ENCODE peak calls at places on chromosomes 4 and X, in four cellular contexts. D is PC-9; W is lung; I is CD4-positive, alpha-beta memory T cell. P is an unnamed sample.

GRCh38 chr4:73764513-73764912 is 24.1 kb downstream of the CXCL8 start:
- DNase-seq in D (no peak), W (no peak), I (no peak), P (no peak)

GRCh38 chrX:2301901-2302300 is 198.9 kb downstream of the DHRSX start:
- DNase-seq in D (no peak), W (no peak), I (no peak), P (no peak)

GRCh38 chr4:151667025-151667424 is 93.8 kb downstream of the GATB start:
- DNase-seq in D (no peak), W (no peak), I (no peak), P (no peak)

GRCh38 chr4:70746179-70746839 is 24.5 kb downstream of the RUFY3 start:
- DNase-seq in D (no peak), W (peak; percentile 46), I (no peak), P (no peak)

GRCh38 chrX:65196758-65197371 is 220.6 kb upstream of the ZC4H2 start:
- DNase-seq in D (no peak), W (no peak), I (no peak), P (no peak)

GRCh38 chrX:48910926-48911406 is 480 bp downstream of the SLC35A2 start:
- DNase-seq in D (no peak), W (no peak), I (no peak), P (no peak)

GRCh38 chrX:30282527-30282926 is 26.7 kb downstream of the NR0B1 start:
- DNase-seq in D (no peak), W (no peak), I (no peak), P (no peak)

GRCh38 chr4:56181140-56181950 is 205.9 kb downstream of the AASDH start:
- DNase-seq in D (no peak), W (no peak), I (no peak), P (no peak)

GRCh38 chr4:151786158-151786495 is 25.3 kb upstream of the GATB start:
- DNase-seq in D (no peak), W (no peak), I (no peak), P (no peak)

GRCh38 chr4:47824844-47825243 is 13.0 kb downstream of the CORIN start:
- DNase-seq in D (no peak), W (no peak), I (no peak), P (no peak)

GRCh38 chr4:180589575-180589974 is 1653.6 kb upstream of the TENM3 start:
- DNase-seq in D (no peak), W (no peak), I (no peak), P (no peak)

DNA sequence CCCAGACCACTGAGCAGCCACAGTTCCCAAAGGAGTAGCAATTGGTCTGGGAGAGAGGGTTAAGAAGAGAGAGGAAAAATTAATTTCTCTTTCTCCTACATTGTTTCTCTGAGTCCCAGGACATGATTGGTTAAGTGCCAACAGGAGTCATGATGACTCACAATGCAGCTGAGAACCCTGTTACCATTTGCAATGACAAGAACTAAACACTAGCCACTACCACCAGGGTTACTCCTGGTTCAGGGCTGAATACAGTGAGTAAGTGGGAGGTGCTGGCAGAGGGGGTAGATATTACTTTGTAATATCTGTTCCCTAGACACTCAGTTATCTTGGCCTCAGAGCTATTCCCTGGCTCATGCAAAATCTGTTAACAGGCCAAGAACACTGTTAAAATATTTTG is 18.0 kb downstream of the ETDC start:
- DNase-seq in D (no peak), W (no peak), I (no peak), P (no peak)
- H3K9me3 ChIP-seq in D (peaks cover 4% of the 10 kb centered on the region), W (no peaks in the 10 kb centered on the region), I (peaks cover 3% of the 10 kb centered on the region), P (no peaks in the 10 kb centered on the region)

GRCh38 chr4:22762548-22762947 is 69.8 kb downstream of the GBA3 start:
- DNase-seq in D (no peak), W (no peak), I (no peak), P (no peak)

GRCh38 chr4:22766068-22766467 is 73.3 kb downstream of the GBA3 start:
- DNase-seq in D (no peak), W (no peak), I (no peak), P (no peak)

GRCh38 chr4:22764183-22764582 is 71.4 kb downstream of the GBA3 start:
- DNase-seq in D (no peak), W (no peak), I (no peak), P (no peak)
- H3K9me3 ChIP-seq in D (no peaks in the 10 kb centered on the region), W (no peaks in the 10 kb centered on the region), I (no peaks in the 10 kb centered on the region), P (no peaks in the 10 kb centered on the region)

GRCh38 chrX:83185010-83185409 is 323.1 kb upstream of the POU3F4 start:
- DNase-seq in D (no peak), W (no peak), I (no peak), P (no peak)
- H3K9me3 ChIP-seq in D (no peaks in the 10 kb centered on the region), W (no peaks in the 10 kb centered on the region), I (no peaks in the 10 kb centered on the region), P (no peaks in the 10 kb centered on the region)

GRCh38 chr4:146621-147020 is 22.3 kb downstream of the ZNF718 start:
- DNase-seq in D (no peak), W (no peak), I (no peak), P (no peak)
- H3K9me3 ChIP-seq in D (no peaks in the 10 kb centered on the region), W (peaks cover 29% of the 10 kb centered on the region), I (peaks cover 44% of the 10 kb centered on the region), P (peaks cover 34% of the 10 kb centered on the region)

DNA sequence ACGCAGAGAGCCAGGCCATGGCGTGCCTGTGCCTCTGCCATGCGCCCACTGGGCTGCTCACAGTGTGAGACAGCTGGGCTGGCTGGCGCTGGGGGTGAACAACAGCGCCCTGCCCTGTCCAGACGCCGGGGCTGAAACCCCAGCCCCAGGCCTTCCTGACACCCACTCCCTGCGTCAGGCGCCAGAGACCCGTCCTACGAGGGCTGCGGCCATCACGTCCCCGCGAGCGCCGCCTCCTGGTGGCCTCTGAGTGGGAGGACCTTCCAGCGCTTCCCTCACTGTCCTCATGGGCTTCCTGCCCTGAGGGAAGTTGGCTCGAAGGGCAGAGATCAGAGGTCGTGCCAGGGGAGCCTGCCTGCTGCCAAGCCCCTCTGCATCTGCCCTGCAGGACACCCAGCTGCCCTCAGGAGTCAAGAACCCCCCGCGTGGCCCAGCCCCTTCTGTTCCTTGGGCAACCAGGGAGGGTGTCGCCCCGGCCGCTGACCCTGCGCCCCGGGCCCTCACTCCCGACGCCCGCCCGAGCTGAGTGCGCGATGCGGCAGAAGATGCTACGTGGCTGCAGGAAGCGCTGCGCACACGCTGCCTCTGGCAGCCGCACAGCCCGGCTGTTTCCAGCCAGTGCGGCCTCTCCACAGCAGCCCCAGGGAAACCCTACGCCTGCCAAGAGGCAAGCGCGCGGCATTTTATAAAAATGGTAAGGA is 16.2 kb downstream of the NELFA start:
- DNase-seq in D (no peak), W (no peak), I (no peak), P (no peak)
- H3K9me3 ChIP-seq in D (peaks cover 8% of the 10 kb centered on the region), W (no peaks in the 10 kb centered on the region), I (peaks cover under 1% of the 10 kb centered on the region), P (no peaks in the 10 kb centered on the region)

GRCh38 chrX:46737462-46737861 is 21.5 kb downstream of the SLC9A7 start:
- DNase-seq in D (no peak), W (no peak), I (no peak), P (no peak)
- H3K9me3 ChIP-seq in D (no peaks in the 10 kb centered on the region), W (no peaks in the 10 kb centered on the region), I (no peaks in the 10 kb centered on the region), P (no peaks in the 10 kb centered on the region)